ENCODE peak calls at places on chromosomes 1 and 21, in eight cellular contexts. V, X, B, N, O, E, P and G are unnamed samples.

GRCh38 chr21:44533121-44533890 is 6.7 kb downstream of the KRTAP10-1 start:
- DNase-seq in V (no peak), X (peak; percentile 78), B (no peak), N (no peak), O (no peak), E (no peak), P (no peak), G (no peak)

GRCh38 chr1:2135866-2136265 is 58.7 kb downstream of the FAAP20 start:
- DNase-seq in V (no peak), X (no peak), B (no peak), N (no peak), O (no peak), E (no peak), P (no peak), G (no peak)

GRCh38 chr1:234296481-234296880 is 76.8 kb upstream of the COA6 start:
- DNase-seq in V (no peak), X (no peak), B (no peak), N (no peak), O (no peak), E (no peak), P (no peak), G (no peak)

GRCh38 chr1:224108991-224109390 is 4.9 kb upstream of the FBXO28 start:
- DNase-seq in V (no peak), X (no peak), B (no peak), N (no peak), O (no peak), E (no peak), P (no peak), G (no peak)

GRCh38 chr1:224762046-224762445 is 145.9 kb downstream of the CNIH3 start:
- DNase-seq in V (no peak), X (no peak), B (no peak), N (no peak), O (no peak), E (no peak), P (no peak), G (no peak)

GRCh38 chr1:212650228-212650627 is 41.7 kb downstream of the ATF3 start:
- DNase-seq in V (no peak), X (no peak), B (no peak), N (no peak), O (no peak), E (no peak), P (no peak), G (no peak)

GRCh38 chr1:43382027-43382771 is 7.4 kb downstream of the MED8 start:
- DNase-seq in V (no peak), X (no peak), B (no peak), N (no peak), O (no peak), E (no peak), P (no peak), G (no peak)

GRCh38 chr1:27427329-27427728 is 34.9 kb downstream of the GPR3 start:
- DNase-seq in V (no peak), X (no peak), B (no peak), N (no peak), O (no peak), E (no peak), P (no peak), G (no peak)

GRCh38 chr1:30834249-30834648 is 74.3 kb downstream of the SDC3 start:
- DNase-seq in V (no peak), X (no peak), B (no peak), N (no peak), O (no peak), E (no peak), P (no peak), G (no peak)

GRCh38 chr1:2468041-2468472 is 8.0 kb upstream of the PLCH2 start:
- DNase-seq in V (no peak), X (no peak), B (peak; percentile 10), N (no peak), O (peak; percentile 76), E (no peak), P (no peak), G (peak; percentile 52)

GRCh38 chr1:17574502-17574901 is 35.0 kb downstream of the ARHGEF10L start:
- DNase-seq in V (no peak), X (no peak), B (no peak), N (no peak), O (peak; percentile 55), E (no peak), P (no peak), G (no peak)

GRCh38 chr1:214379254-214379970 is 98.5 kb downstream of the SMYD2 start:
- DNase-seq in V (no peak), X (no peak), B (no peak), N (no peak), O (no peak), E (no peak), P (no peak), G (no peak)

GRCh38 chr1:157469715-157470114 is 82.6 kb downstream of the FCRL5 start:
- DNase-seq in V (no peak), X (no peak), B (no peak), N (no peak), O (no peak), E (no peak), P (no peak), G (no peak)

GRCh38 chr1:183304466-183305122 is 113.6 kb downstream of the NMNAT2 start:
- DNase-seq in V (no peak), X (no peak), B (no peak), N (no peak), O (no peak), E (no peak), P (no peak), G (no peak)

GRCh38 chr1:10860218-10860617 is 63.8 kb upstream of the CASZ1 start:
- DNase-seq in V (no peak), X (no peak), B (no peak), N (no peak), O (no peak), E (no peak), P (no peak), G (no peak)

DNA sequence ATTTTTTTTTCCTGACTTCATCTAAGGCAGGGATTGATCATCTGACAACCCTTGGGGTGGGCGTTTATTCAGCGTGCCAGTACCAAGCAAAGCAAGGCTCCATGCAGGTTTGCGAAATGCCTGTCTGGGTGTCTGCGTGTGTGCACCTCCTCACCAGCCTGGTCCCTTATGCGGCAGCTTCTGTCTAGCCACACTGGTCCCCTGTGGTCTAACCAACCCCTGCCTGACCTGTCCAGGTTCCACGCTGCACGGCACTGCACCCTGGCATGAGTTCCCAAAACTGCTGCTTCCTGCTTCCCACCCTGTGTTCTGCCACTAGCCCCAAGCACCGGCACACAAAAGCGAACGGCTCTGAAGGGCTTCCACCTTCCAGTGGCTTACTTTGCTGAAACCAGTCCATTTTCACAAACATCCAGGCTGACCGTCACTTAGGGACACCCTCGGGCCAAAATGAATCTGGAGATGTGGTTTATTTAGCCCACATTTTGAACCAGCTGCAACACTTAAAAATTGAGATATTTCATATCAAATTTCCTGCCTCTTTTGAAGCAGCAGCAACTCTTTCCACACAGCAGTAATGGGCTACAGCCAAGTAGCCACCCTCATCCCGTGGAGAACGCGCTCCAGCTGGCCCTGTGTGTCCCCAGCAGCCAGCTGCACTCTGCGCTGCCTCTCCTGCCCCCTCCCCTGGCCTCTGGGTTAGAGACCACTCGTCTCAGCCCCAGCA is 55.7 kb downstream of the HLCS start:
- DNase-seq in V (peak; percentile 50), X (peak; percentile 44), B (peak; percentile 70), N (peak; percentile 35), O (no peak), E (peak; percentile 45), P (no peak), G (no peak)
- TF ChIP-seq CTCF in V (no peak), X (no peak), B (no peak), N (no peak), O (no peak), E (no peak), P (no peak), G (no peak)

GRCh38 chr1:8911416-8912309 is 33.2 kb upstream of the ENO1 start:
- DNase-seq in V (no peak), X (no peak), B (no peak), N (no peak), O (peak; percentile 25), E (no peak), P (peak; percentile 23), G (no peak)

GRCh38 chr1:8914471-8914870 is 31.2 kb upstream of the CA6 start:
- DNase-seq in V (no peak), X (no peak), B (no peak), N (no peak), O (no peak), E (no peak), P (no peak), G (no peak)

GRCh38 chr1:8913457-8913856 is 32.2 kb upstream of the CA6 start:
- DNase-seq in V (no peak), X (no peak), B (no peak), N (no peak), O (no peak), E (no peak), P (no peak), G (no peak)

GRCh38 chr1:8910914-8911313 is 32.4 kb upstream of the ENO1 start:
- DNase-seq in V (no peak), X (no peak), B (peak; percentile 33), N (no peak), O (no peak), E (no peak), P (no peak), G (no peak)

GRCh38 chr1:8915446-8915845 is 30.2 kb upstream of the CA6 start:
- DNase-seq in V (no peak), X (no peak), B (no peak), N (no peak), O (no peak), E (no peak), P (no peak), G (no peak)
- TF ChIP-seq CTCF in V (no peak), X (no peak), B (no peak), N (no peak), O (no peak), E (no peak), P (no peak), G (no peak)

GRCh38 chr1:210715072-210715471 is 386.4 kb downstream of the HHAT start:
- DNase-seq in V (no peak), X (no peak), B (peak; percentile 7), N (no peak), O (no peak), E (no peak), P (no peak), G (no peak)
- TF ChIP-seq CTCF in V (no peak), X (no peak), B (no peak), N (no peak), O (no peak), E (no peak), P (no peak), G (no peak)

GRCh38 chr1:154822717-154823116 is 47.4 kb downstream of the KCNN3 start:
- DNase-seq in V (no peak), X (no peak), B (no peak), N (no peak), O (no peak), E (no peak), P (no peak), G (no peak)

GRCh38 chr1:154818911-154819310 is 51.2 kb downstream of the KCNN3 start:
- DNase-seq in V (no peak), X (no peak), B (no peak), N (no peak), O (no peak), E (no peak), P (no peak), G (no peak)

GRCh38 chr1:154821083-154821482 is 49.0 kb downstream of the KCNN3 start:
- DNase-seq in V (no peak), X (no peak), B (no peak), N (peak; percentile 23), O (no peak), E (no peak), P (no peak), G (no peak)

GRCh38 chr1:154820646-154821045 is 49.4 kb downstream of the KCNN3 start:
- DNase-seq in V (no peak), X (no peak), B (no peak), N (no peak), O (no peak), E (no peak), P (no peak), G (no peak)

GRCh38 chr1:154819628-154820590 is 50.2 kb downstream of the KCNN3 start:
- DNase-seq in V (no peak), X (no peak), B (no peak), N (peak; percentile 6), O (peak; percentile 66), E (no peak), P (no peak), G (peak; percentile 55)
- TF ChIP-seq CTCF in V (peak; percentile 69), X (peak; percentile 61), B (peak; percentile 37), N (peak; percentile 44), O (peak; percentile 63), E (peak; percentile 21), P (no peak), G (peak; percentile 59)